ENCODE peak calls at places on chromosomes 3 and 15, in nine cellular contexts. I, F, Y, W, C, M, G, S and J are unnamed samples.

GRCh38 chr15:83855956-83856355 is 202.0 kb downstream of the ADAMTSL3 start:
- DNase-seq in I (no peak), F (no peak), Y (no peak), W (no peak), C (no peak), M (no peak), G (no peak), S (no peak), J (no peak)

GRCh38 chr3:143604849-143605660 is 243.2 kb downstream of the SLC9A9 start:
- DNase-seq in I (no peak), F (no peak), Y (no peak), W (no peak), C (no peak), M (no peak), G (no peak), S (no peak), J (no peak)

GRCh38 chr3:146166450-146167222 is 5.7 kb upstream of the PLOD2 start:
- DNase-seq in I (peak; percentile 58), F (no peak), Y (no peak), W (no peak), C (no peak), M (no peak), G (peak; percentile 72), S (no peak), J (peak; percentile 95)

GRCh38 chr3:104687362-104687761 is 679.3 kb upstream of the ALCAM start:
- DNase-seq in I (peak; percentile 7), F (no peak), Y (no peak), W (no peak), C (no peak), M (no peak), G (no peak), S (no peak), J (no peak)

GRCh38 chr15:52100807-52101206 is 11.8 kb downstream of the BCL2L10 start:
- DNase-seq in I (no peak), F (no peak), Y (peak; percentile 68), W (no peak), C (no peak), M (no peak), G (peak; percentile 97), S (no peak), J (peak; percentile 89)

GRCh38 chr3:53970656-53971055 is 79.0 kb upstream of the SELENOK start:
- DNase-seq in I (no peak), F (peak; percentile 23), Y (no peak), W (no peak), C (no peak), M (no peak), G (no peak), S (peak; percentile 79), J (no peak)

GRCh38 chr3:30471076-30471475 is 135.3 kb upstream of the TGFBR2 start:
- DNase-seq in I (no peak), F (no peak), Y (no peak), W (no peak), C (no peak), M (no peak), G (no peak), S (no peak), J (peak; percentile 91)

GRCh38 chr15:78247895-78248294 is 13.5 kb upstream of the ACSBG1 start:
- DNase-seq in I (no peak), F (no peak), Y (no peak), W (no peak), C (no peak), M (no peak), G (no peak), S (no peak), J (no peak)

GRCh38 chr3:59142581-59142980 is 92.8 kb upstream of the CFAP20DC start:
- DNase-seq in I (no peak), F (no peak), Y (no peak), W (no peak), C (no peak), M (no peak), G (no peak), S (no peak), J (peak; percentile 58)

GRCh38 chr15:66700802-66701421 is 1.1 kb upstream of the SMAD6 start:
- DNase-seq in I (peak; percentile 92), F (peak; percentile 99), Y (peak; percentile 99), W (peak; percentile 65), C (peak; percentile 74), M (peak; percentile 97), G (peak; percentile 95), S (peak; percentile 98), J (peak; percentile 95)

GRCh38 chr3:98737301-98737700 is 25.8 kb upstream of the ST3GAL6 start:
- DNase-seq in I (no peak), F (no peak), Y (no peak), W (no peak), C (no peak), M (no peak), G (no peak), S (no peak), J (no peak)

GRCh38 chr3:122606330-122606729 is 28.9 kb downstream of the PARP15 start:
- DNase-seq in I (no peak), F (no peak), Y (no peak), W (no peak), C (no peak), M (no peak), G (no peak), S (peak; percentile 50), J (no peak)

GRCh38 chr3:69738859-69739203 is 433 bp upstream of the MITF start:
- DNase-seq in I (no peak), F (peak; percentile 11), Y (no peak), W (no peak), C (no peak), M (no peak), G (no peak), S (no peak), J (no peak)

GRCh38 chr3:16058511-16058910 is 116.0 kb upstream of the GALNT15 start:
- DNase-seq in I (no peak), F (no peak), Y (no peak), W (no peak), C (no peak), M (no peak), G (no peak), S (no peak), J (no peak)

GRCh38 chr3:130425484-130425883 is 80.0 kb downstream of the COL6A5 start:
- DNase-seq in I (no peak), F (no peak), Y (no peak), W (no peak), C (no peak), M (no peak), G (no peak), S (no peak), J (no peak)